ENCODE peak calls at places on chromosomes 2 and 18, in seven cellular contexts. T is mammary epithelial cell, S is GM23248, Z is neural progenitor cell, V is HCT116, Y is HepG2, J is fibroblast of lung. G is an unnamed sample. For H3K4me1, the result is how much of the 10 kb centered on the place peaks cover.

GRCh38 chr2:74583504-74583903 is 29.0 kb downstream of the DOK1 start:
- DNase-seq in T (no peak), S (peak), Z (no peak), V (peak), Y (peak), J (peak), G (no peak)

GRCh38 chr2:241734467-241735208 is at the start of gene D2HGDH:
- DNase-seq in T (peak), S (peak), Z (peak), V (peak), Y (peak), J (peak), G (peak)

GRCh38 chr2:201262718-201263117 is 2.4 kb downstream of the CASP8 start:
- DNase-seq in T (no peak), S (no peak), Z (no peak), V (no peak), Y (no peak), J (no peak), G (no peak)

GRCh38 chr2:239179851-239180371 is 220.9 kb downstream of the HDAC4 start:
- DNase-seq in T (no peak), S (no peak), Z (no peak), V (no peak), Y (no peak), J (no peak), G (no peak)

GRCh38 chr2:196951973-196952372 is 25.5 kb upstream of the PGAP1 start:
- DNase-seq in T (no peak), S (no peak), Z (no peak), V (no peak), Y (no peak), J (no peak), G (no peak)

GRCh38 chr18:21740724-21741510 is at the start of gene MIB1:
- DNase-seq in T (peak), S (peak), Z (peak), V (peak), Y (no peak), J (peak), G (no peak)

GRCh38 chr2:230925443-230925878 is 419 bp upstream of the GPR55 start:
- DNase-seq in T (peak), S (no peak), Z (no peak), V (no peak), Y (no peak), J (no peak), G (no peak)

GRCh38 chr18:68394705-68395104 is 320.2 kb downstream of the TMX3 start:
- DNase-seq in T (no peak), S (peak), Z (no peak), V (no peak), Y (no peak), J (peak), G (no peak)

GRCh38 chr2:231909631-231910030 is 16.6 kb downstream of the NPPC start:
- DNase-seq in T (no peak), S (no peak), Z (no peak), V (no peak), Y (no peak), J (no peak), G (no peak)

GRCh38 chr2:11482473-11483031 is 16.6 kb upstream of the E2F6 start:
- DNase-seq in T (no peak), S (peak), Z (peak), V (no peak), Y (no peak), J (no peak), G (no peak)

GRCh38 chr2:112623913-112624777 is 21.6 kb upstream of the SLC20A1 start:
- DNase-seq in T (peak), S (peak), Z (no peak), V (peak), Y (no peak), J (peak), G (peak)

GRCh38 chr2:240787521-240788472 is 32.2 kb downstream of the KIF1A start:
- DNase-seq in T (no peak), S (no peak), Z (no peak), V (no peak), Y (no peak), J (no peak), G (no peak)

GRCh38 chr2:177983183-177983788 is 89.3 kb downstream of the PDE11A start:
- DNase-seq in T (peak), S (peak), Z (peak), V (peak), Y (peak), J (peak), G (peak)

GRCh38 chr2:65049010-65049639 is 7.1 kb upstream of the CEP68 start:
- DNase-seq in T (no peak), S (no peak), Z (no peak), V (no peak), Y (no peak), J (no peak), G (no peak)

GRCh38 chr2:67846341-67847070 is 216.3 kb downstream of the C1D start:
- DNase-seq in T (peak), S (peak), Z (peak), V (peak), Y (peak), J (peak), G (peak)

GRCh38 chr18:10579079-10579867 is 53.4 kb downstream of the NAPG start:
- DNase-seq in T (no peak), S (peak), Z (no peak), V (no peak), Y (no peak), J (peak), G (no peak)

GRCh38 chr2:232999354-232999753 is 13.7 kb downstream of the NGEF start:
- DNase-seq in T (no peak), S (peak), Z (peak), V (no peak), Y (peak), J (no peak), G (no peak)
- H3K4me1 ChIP-seq in T (under half), S (under half), Z (under half), V (under half), Y (under half), J (under half), G (under half)

GRCh38 chr2:40097691-40098376 is 318.8 kb upstream of the THUMPD2 start:
- DNase-seq in T (peak), S (peak), Z (no peak), V (no peak), Y (no peak), J (peak), G (no peak)
- H3K4me2 ChIP-seq in T (peak), S (peak), Z (no peak), V (no peak), Y (no peak), J (no peak), G (no peak)

GRCh38 chr18:47251289-47252120 is at the start of gene SKOR2:
- DNase-seq in T (no peak), S (no peak), Z (peak), V (no peak), Y (no peak), J (no peak), G (no peak)
- TF ChIP-seq EZH2 in T (peak), S (no peak), Z (peak), V (no peak), Y (no peak), J (peak), G (peak)

DNA sequence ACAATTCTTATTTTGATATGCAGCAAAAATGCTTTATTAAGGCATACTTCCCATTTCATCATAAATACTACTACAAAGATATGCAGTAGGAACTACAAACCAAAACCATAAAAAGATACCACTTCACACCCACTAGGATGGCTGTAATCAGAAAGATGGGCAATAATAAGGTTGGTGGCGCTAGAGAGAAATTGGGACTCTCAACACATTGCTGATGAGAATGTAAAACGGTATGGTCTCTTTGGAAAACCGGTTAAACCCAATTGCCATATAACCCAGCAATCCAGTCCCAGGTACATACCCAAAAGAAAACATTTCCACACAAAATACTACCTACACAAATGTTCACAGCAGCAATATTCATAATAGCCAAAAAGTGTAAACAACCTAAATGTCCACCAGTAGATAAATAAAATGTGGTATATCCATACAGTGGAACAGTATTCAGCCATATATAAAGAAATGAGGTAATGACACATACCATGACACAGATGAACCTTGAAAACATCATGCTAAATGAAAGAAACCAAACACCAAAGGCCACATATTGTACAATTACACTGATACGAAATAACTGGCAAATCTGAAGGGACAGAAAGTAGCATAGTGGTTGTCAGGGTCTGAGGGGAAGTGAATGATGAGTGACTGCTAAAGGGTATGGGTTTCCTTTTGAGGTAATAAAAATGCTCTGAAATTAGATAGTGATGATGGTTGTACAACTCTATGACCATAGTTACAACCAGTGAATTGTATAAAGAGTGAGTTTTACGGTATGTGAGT is 12.7 kb downstream of the SP3 start:
- DNase-seq in T (no peak), S (no peak), Z (no peak), V (no peak), Y (no peak), J (no peak), G (no peak)
- H3K4me1 ChIP-seq in T (under half), S (under half), Z (under half), V (under half), Y (under half), J (under half), G (under half)

GRCh38 chr2:71856709-71857525 is 290.7 kb downstream of the CYP26B1 start:
- DNase-seq in T (peak), S (peak), Z (peak), V (no peak), Y (no peak), J (no peak), G (peak)
- H3K4me2 ChIP-seq in T (no peak), S (no peak), Z (no peak), V (no peak), Y (no peak), J (no peak), G (no peak)

GRCh38 chr2:118835739-118836410 is 11.6 kb downstream of the EN1 start:
- DNase-seq in T (no peak), S (peak), Z (peak), V (no peak), Y (no peak), J (no peak), G (no peak)
- TF ChIP-seq EZH2 in T (peak), S (no peak), Z (peak), V (no peak), Y (no peak), J (peak), G (peak)

DNA sequence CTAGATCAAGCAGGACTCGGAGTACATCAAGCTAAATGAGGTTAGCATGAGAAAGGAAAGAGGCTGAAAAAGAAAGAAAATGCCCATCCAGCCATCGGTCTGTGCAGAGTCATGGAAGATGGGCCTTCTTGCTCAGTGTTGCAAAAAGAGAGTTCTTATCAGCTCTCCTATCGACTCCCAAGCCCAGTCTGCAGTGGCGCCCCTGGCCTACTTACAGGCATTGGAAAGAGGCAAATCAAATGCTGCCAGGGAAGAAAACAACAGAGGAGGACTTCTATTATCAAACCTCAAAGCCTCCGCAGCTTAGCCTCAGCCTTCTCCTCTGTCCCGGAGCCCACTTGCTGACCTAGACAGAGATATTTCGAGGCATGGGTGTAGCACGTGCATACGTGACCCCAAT is 66.0 kb downstream of the CDH2 start:
- DNase-seq in T (no peak), S (no peak), Z (peak), V (no peak), Y (no peak), J (no peak), G (no peak)
- H3K4me1 ChIP-seq in T (under half), S (half or more), Z (half or more), V (under half), Y (half or more), J (under half), G (under half)

G was measured in endothelial cell of umbilical vein.